ENCODE peak calls at places on chromosomes 4 and X, in four cellular contexts. E is SK-N-SH, J is HCT116, Y is GM12878. O is an unnamed sample.

GRCh38 chr4:147943159-147943638 is 211.3 kb downstream of the ARHGAP10 start:
- DNase-seq in E (no peak), Y (peak), J (no peak), O (no peak)

GRCh38 chr4:182832352-182833120 is 84.7 kb downstream of the DCTD start:
- DNase-seq in Y (no peak), E (no peak), J (no peak), O (no peak)

GRCh38 chrX:120456973-120457372 is 12.1 kb downstream of the LAMP2 start:
- DNase-seq in Y (no peak), J (no peak), E (no peak), O (no peak)

GRCh38 chrX:21926527-21927278 is 13.8 kb upstream of the SMS start:
- DNase-seq in E (no peak), J (peak), Y (no peak), O (no peak)

GRCh38 chr4:74715731-74716435 is 78.4 kb downstream of the BTC start:
- DNase-seq in J (no peak), E (no peak), Y (no peak), O (no peak)

GRCh38 chr4:7392438-7393374 is 42.0 kb downstream of the PSAPL1 start:
- DNase-seq in E (peak), J (no peak), Y (no peak), O (peak)

GRCh38 chrX:39196192-39197102 is 395.2 kb downstream of the MID1IP1 start:
- DNase-seq in J (peak), Y (peak), E (no peak), O (no peak)

GRCh38 chr4:16862688-16863087 is 35.8 kb downstream of the LDB2 start:
- DNase-seq in Y (no peak), E (no peak), J (no peak), O (no peak)

GRCh38 chr4:7172508-7172907 is 19.8 kb upstream of the SORCS2 start:
- DNase-seq in E (no peak), J (no peak), Y (no peak), O (no peak)

GRCh38 chr4:115159141-115159540 is 45.7 kb upstream of the NDST4 start:
- DNase-seq in E (no peak), J (no peak), Y (no peak), O (no peak)

GRCh38 chr4:112664611-112665010 is 27.7 kb downstream of the LARP7 start:
- DNase-seq in J (no peak), Y (no peak), E (no peak), O (no peak)

GRCh38 chr4:89136525-89136924 is 25.2 kb downstream of the TIGD2 start:
- DNase-seq in E (no peak), J (no peak), Y (no peak), O (no peak)

GRCh38 chrX:68932611-68933010 is 103.8 kb downstream of the EFNB1 start:
- DNase-seq in E (no peak), J (no peak), Y (no peak), O (no peak)

GRCh38 chr4:1082215-1083182 is 30.9 kb downstream of the RNF212 start:
- DNase-seq in J (no peak), Y (no peak), E (no peak), O (no peak)

GRCh38 chr4:73606465-73606974 is 13.7 kb downstream of the RASSF6 start:
- DNase-seq in J (no peak), Y (peak), E (no peak), O (no peak)

GRCh38 chr4:8201341-8201781 is 2.3 kb downstream of the SH3TC1 start:
- DNase-seq in E (no peak), J (no peak), Y (peak), O (no peak)

GRCh38 chr4:140666889-140667614 is 89.1 kb downstream of the TBC1D9 start:
- DNase-seq in J (no peak), Y (no peak), E (no peak), O (no peak)

GRCh38 chrX:40402771-40403533 is 177.8 kb upstream of the ATP6AP2 start:
- DNase-seq in J (no peak), E (no peak), Y (no peak), O (no peak)

GRCh38 chrX:22634081-22634480 is 361.4 kb downstream of the CBLL2 start:
- DNase-seq in E (no peak), Y (no peak), J (no peak), O (no peak)

GRCh38 chrX:134733595-134733994 is 75.3 kb upstream of the PLAC1 start:
- DNase-seq in J (no peak), Y (no peak), E (no peak), O (no peak)

GRCh38 chr4:142687547-142688275 is 158.4 kb downstream of the INPP4B start:
- DNase-seq in J (no peak), Y (no peak), E (no peak), O (no peak)

GRCh38 chr4:186844059-186844681 is 120.5 kb upstream of the FAT1 start:
- DNase-seq in Y (no peak), J (no peak), E (no peak), O (no peak)

GRCh38 chrX:1283750-1284149 is 15.1 kb downstream of the CSF2RA start:
- DNase-seq in J (no peak), Y (no peak), E (no peak), O (no peak)

GRCh38 chr4:53508446-53508845 is 82.8 kb downstream of the LNX1 start:
- DNase-seq in J (no peak), Y (no peak), E (no peak), O (no peak)

GRCh38 chr4:113639311-113639710 is 122.2 kb downstream of the CAMK2D start:
- DNase-seq in J (no peak), Y (no peak), E (no peak), O (no peak)

GRCh38 chr4:8419222-8420041 is 21.1 kb downstream of the ACOX3 start:
- DNase-seq in Y (peak), E (no peak), J (no peak), O (no peak)

GRCh38 chrX:33307954-33308353 is 96.6 kb upstream of the DMD start:
- DNase-seq in Y (no peak), E (no peak), J (no peak), O (no peak)

GRCh38 chr4:81499840-81500239 is 28.1 kb upstream of the RASGEF1B start:
- DNase-seq in Y (no peak), J (no peak), E (no peak), O (no peak)

GRCh38 chr4:112702892-112703291 is 65.9 kb downstream of the LARP7 start:
- DNase-seq in Y (no peak), J (no peak), E (no peak), O (no peak)

GRCh38 chrX:110302975-110303374 is 14.9 kb downstream of the AMMECR1 start:
- DNase-seq in J (no peak), Y (no peak), E (no peak), O (no peak)

GRCh38 chrX:13646154-13646549 is 6.8 kb upstream of the TCEANC start:
- DNase-seq in Y (no peak), J (peak), E (peak), O (peak)

GRCh38 chrX:44428989-44429627 is 85.6 kb upstream of the EFHC2 start:
- DNase-seq in J (no peak), E (no peak), Y (no peak), O (no peak)

GRCh38 chr4:121789960-121790829 is 10.9 kb upstream of the EXOSC9 start:
- DNase-seq in E (no peak), Y (no peak), J (no peak), O (no peak)

GRCh38 chrX:70970482-70970999 is 39.6 kb upstream of the SLC7A3 start:
- DNase-seq in J (no peak), Y (no peak), E (peak), O (no peak)

GRCh38 chrX:40544343-40545250 is 36.2 kb upstream of the ATP6AP2 start:
- DNase-seq in E (peak), J (no peak), Y (no peak), O (no peak)

GRCh38 chr4:184097240-184097619 is 120.4 kb downstream of the ENPP6 start:
- DNase-seq in J (no peak), Y (no peak), E (no peak), O (peak)

GRCh38 chr4:174794706-174795105 is 34.3 kb downstream of the GLRA3 start:
- DNase-seq in J (no peak), E (no peak), Y (no peak), O (no peak)

GRCh38 chr4:174789666-174790065 is 39.4 kb downstream of the GLRA3 start:
- DNase-seq in E (no peak), J (no peak), Y (no peak), O (no peak)
- TF ChIP-seq JUND in E (no peak), J (no peak), Y (no peak), O (no peak)

DNA sequence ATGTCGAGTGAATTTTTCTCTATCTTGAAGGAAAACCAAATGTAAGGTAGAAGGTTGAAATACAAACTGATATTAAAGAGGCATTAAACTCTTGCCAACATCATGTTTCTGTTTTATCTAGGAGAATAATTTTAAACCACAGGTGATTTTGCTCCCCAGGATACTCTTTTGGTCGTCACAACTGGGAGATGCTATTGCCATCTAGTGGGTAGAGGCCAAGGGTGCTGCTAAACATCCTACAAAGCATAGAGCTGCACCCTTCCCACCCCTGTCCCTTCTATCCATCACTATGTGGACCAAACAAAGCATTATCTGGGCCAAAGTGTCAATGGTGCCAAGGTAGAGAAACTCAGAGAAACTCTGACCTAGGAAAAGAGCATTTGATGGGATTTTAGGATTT is 154.6 kb upstream of the MAGEB2 start:
- DNase-seq in J (peak), Y (no peak), E (peak), O (no peak)
- TF ChIP-seq JUND in J (no peak), Y (no peak), E (no peak), O (no peak)

DNA sequence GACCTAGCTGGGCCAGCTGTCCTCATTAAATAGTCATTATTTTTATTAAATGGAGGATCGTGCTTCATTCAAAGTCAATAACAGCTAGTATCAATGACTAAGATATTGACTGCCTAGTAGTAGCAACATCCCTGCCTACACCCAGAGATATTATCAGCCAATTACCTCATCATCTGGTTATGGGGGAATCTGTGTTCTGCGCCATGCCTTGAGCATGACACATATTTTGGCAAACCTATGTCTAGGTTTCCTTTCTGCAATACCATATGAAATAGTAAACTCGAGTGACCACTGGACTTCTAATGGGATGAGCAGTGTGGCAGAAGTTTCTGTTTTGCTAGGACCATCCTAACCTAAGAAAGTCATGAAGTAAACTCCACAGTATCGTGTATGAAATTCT is 50.0 kb upstream of the AADAT start:
- DNase-seq in Y (no peak), E (no peak), J (no peak), O (no peak)
- TF ChIP-seq JUND in Y (no peak), E (peak), J (no peak), O (no peak)

GRCh38 chrX:108020631-108021030 is 24.2 kb upstream of the VSIG1 start:
- DNase-seq in Y (no peak), E (no peak), J (peak), O (no peak)
- TF ChIP-seq JUND in Y (no peak), E (no peak), J (no peak), O (no peak)

GRCh38 chr4:101277661-101278060 is 69.7 kb downstream of the PPP3CA start:
- DNase-seq in Y (no peak), E (no peak), J (no peak), O (no peak)
- TF ChIP-seq JUND in Y (no peak), E (peak), J (no peak), O (no peak)

GRCh38 chrX:34927866-34928265 is 14.7 kb upstream of the FAM47B start:
- DNase-seq in E (no peak), Y (no peak), J (no peak), O (no peak)
- TF ChIP-seq JUND in E (no peak), Y (no peak), J (no peak), O (no peak)

DNA sequence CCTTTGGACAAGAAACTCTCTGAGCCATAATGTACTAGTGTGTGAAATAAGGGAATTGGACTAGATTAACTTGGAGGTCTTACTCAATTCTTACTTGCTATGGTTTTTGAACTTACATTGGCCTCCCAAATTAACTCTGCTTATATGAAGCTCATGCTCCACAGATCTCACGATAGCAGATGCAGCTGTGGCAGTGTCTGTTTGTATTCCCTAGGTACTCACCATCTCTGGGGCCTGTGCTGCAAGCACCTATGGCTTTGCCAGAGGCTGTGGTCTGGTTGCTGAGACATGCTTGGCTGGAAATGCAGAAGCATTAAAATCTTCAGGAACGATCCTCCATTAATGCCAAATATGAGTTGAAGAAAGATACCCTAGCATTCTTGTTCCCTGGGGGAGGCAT is 112.8 kb downstream of the MSL3 start:
- DNase-seq in J (no peak), E (no peak), Y (no peak), O (no peak)
- TF ChIP-seq JUND in J (no peak), E (no peak), Y (no peak), O (no peak)

DNA sequence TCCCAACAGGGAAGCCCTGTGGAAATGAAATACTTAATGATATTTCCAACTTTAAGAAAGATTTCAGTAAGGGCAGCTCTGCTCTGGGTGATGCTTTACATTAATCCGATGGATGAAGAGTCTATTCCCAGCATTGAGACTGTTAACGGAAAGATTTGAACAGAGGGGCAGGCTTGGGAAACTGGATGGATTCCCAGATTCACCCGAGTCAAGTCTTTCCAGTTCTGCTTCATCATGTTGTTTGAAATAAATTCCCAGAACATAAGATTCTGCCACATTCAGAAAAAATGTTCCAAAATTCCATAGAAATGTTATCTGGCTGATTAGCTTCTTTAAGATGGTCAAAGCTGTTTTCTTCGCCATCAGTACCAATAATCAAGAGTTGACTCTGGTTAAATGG is 245.9 kb downstream of the FBXW7 start:
- DNase-seq in J (no peak), Y (no peak), E (no peak), O (no peak)
- TF ChIP-seq JUND in J (no peak), Y (no peak), E (no peak), O (no peak)

O was measured in H1.